ENCODE peak calls at places on chromosomes 13 and 19, in five cellular contexts. V, J, G, W and L are unnamed samples.

GRCh38 chr13:48708764-48709163 is 55.0 kb downstream of the CYSLTR2 start:
- DNase-seq in V (no peak), J (no peak), G (no peak), W (no peak), L (no peak)

GRCh38 chr13:112467236-112467635 is 91.1 kb downstream of the SPACA7 start:
- DNase-seq in V (no peak), J (no peak), G (no peak), W (no peak), L (no peak)

GRCh38 chr19:31625575-31625974 is 276.3 kb upstream of the TSHZ3 start:
- DNase-seq in V (no peak), J (no peak), G (no peak), W (no peak), L (no peak)

GRCh38 chr19:6443986-6444385 is 10.4 kb upstream of the SLC25A41 start:
- DNase-seq in V (no peak), J (no peak), G (no peak), W (no peak), L (no peak)

GRCh38 chr19:45179063-45179847 is 671 bp downstream of the BLOC1S3 start:
- DNase-seq in V (peak; percentile 6), J (peak; percentile 17), G (peak; percentile 61), W (no peak), L (peak; percentile 59)

GRCh38 chr13:76993021-76993420 is 1.1 kb downstream of the CLN5 start:
- DNase-seq in V (peak; percentile 13), J (peak; percentile 28), G (no peak), W (no peak), L (no peak)

GRCh38 chr19:44111910-44112463 is 1.2 kb upstream of the ZNF225 start:
- DNase-seq in V (peak; percentile 93), J (peak; percentile 92), G (no peak), W (no peak), L (no peak)

GRCh38 chr13:21318891-21319532 is 140.1 kb downstream of the ZDHHC20 start:
- DNase-seq in V (no peak), J (no peak), G (no peak), W (no peak), L (no peak)

GRCh38 chr13:97113231-97114001 is 108.7 kb upstream of the MBNL2 start:
- DNase-seq in V (no peak), J (no peak), G (no peak), W (no peak), L (no peak)

GRCh38 chr19:30861896-30862295 is 487.3 kb downstream of the TSHZ3 start:
- DNase-seq in V (no peak), J (no peak), G (no peak), W (no peak), L (no peak)

GRCh38 chr13:19062801-19063200 is 118.8 kb downstream of the TUBA3C start:
- DNase-seq in V (no peak), J (no peak), G (no peak), W (no peak), L (no peak)

GRCh38 chr13:46633416-46633815 is 80.4 kb downstream of the LRCH1 start:
- DNase-seq in V (peak; percentile 90), J (peak; percentile 88), G (no peak), W (no peak), L (peak; percentile 56)

GRCh38 chr19:19538077-19538764 is at the start of gene CILP2:
- DNase-seq in V (no peak), J (no peak), G (peak; percentile 54), W (no peak), L (no peak)

GRCh38 chr13:75437582-75438318 is 44.2 kb downstream of the TBC1D4 start:
- DNase-seq in V (peak; percentile 35), J (peak; percentile 35), G (no peak), W (no peak), L (no peak)

GRCh38 chr13:50140742-50141659 is 125.8 kb downstream of the KCNRG start:
- DNase-seq in V (no peak), J (no peak), G (no peak), W (no peak), L (peak; percentile 24)

GRCh38 chr19:56838930-56839664 is 1.4 kb downstream of the PEG3 start:
- DNase-seq in V (peak; percentile 12), J (no peak), G (peak; percentile 97), W (no peak), L (no peak)

GRCh38 chr13:82010780-82011179 is 1669.9 kb upstream of the SPRY2 start:
- DNase-seq in V (no peak), J (no peak), G (no peak), W (no peak), L (no peak)

GRCh38 chr13:48400090-48400694 is 12.7 kb downstream of the LPAR6 start:
- DNase-seq in V (no peak), J (no peak), G (no peak), W (no peak), L (no peak)

GRCh38 chr19:34253711-34254551 is 423 bp upstream of the GARRE1 start:
- DNase-seq in V (no peak), J (peak; percentile 47), G (peak; percentile 85), W (no peak), L (no peak)

GRCh38 chr13:54799621-54800226 is 1771.1 kb downstream of the OLFM4 start:
- DNase-seq in V (no peak), J (no peak), G (peak; percentile 12), W (no peak), L (no peak)

GRCh38 chr19:10009269-10009665 is 1.0 kb downstream of the COL5A3 start:
- DNase-seq in V (peak; percentile 57), J (peak; percentile 92), G (peak; percentile 82), W (no peak), L (peak; percentile 64)

GRCh38 chr13:49042476-49042875 is 66.8 kb downstream of the FNDC3A start:
- DNase-seq in V (peak; percentile 79), J (peak; percentile 58), G (no peak), W (no peak), L (no peak)

GRCh38 chr19:43826787-43827754 is at the start of gene ZNF283:
- DNase-seq in V (peak; percentile 84), J (peak; percentile 89), G (peak; percentile 89), W (peak; percentile 89), L (peak; percentile 88)

GRCh38 chr19:47511681-47512080 is 3.2 kb downstream of the NAPA start:
- DNase-seq in V (no peak), J (peak; percentile 61), G (peak; percentile 60), W (no peak), L (peak; percentile 83)

GRCh38 chr13:90393408-90393807 is 954.1 kb upstream of the MIR17HG start:
- DNase-seq in V (no peak), J (no peak), G (no peak), W (no peak), L (no peak)

GRCh38 chr13:25584975-25585374 is 213.2 kb downstream of the ATP8A2 start:
- DNase-seq in V (no peak), J (no peak), G (no peak), W (no peak), L (no peak)

GRCh38 chr19:6521718-6522646 is 8.8 kb upstream of the TNFSF9 start:
- DNase-seq in V (no peak), J (no peak), G (no peak), W (no peak), L (peak; percentile 20)

GRCh38 chr19:2016041-2016807 is 710 bp upstream of the BTBD2 start:
- DNase-seq in V (peak; percentile 77), J (peak; percentile 81), G (peak; percentile 77), W (peak; percentile 73), L (peak; percentile 73)

GRCh38 chr19:37007587-37008220 is 70.5 kb upstream of the ZNF420 start:
- DNase-seq in V (peak; percentile 37), J (no peak), G (peak; percentile 62), W (no peak), L (no peak)

GRCh38 chr13:90416938-90417337 is 930.5 kb upstream of the MIR17HG start:
- DNase-seq in V (peak; percentile 46), J (no peak), G (no peak), W (no peak), L (no peak)

GRCh38 chr13:99018418-99019180 is 40.7 kb upstream of the DOCK9 start:
- DNase-seq in V (peak; percentile 84), J (peak; percentile 68), G (no peak), W (no peak), L (no peak)

GRCh38 chr13:102698649-102698980 is 3.8 kb upstream of the METTL21C start:
- DNase-seq in V (no peak), J (no peak), G (no peak), W (no peak), L (no peak)

GRCh38 chr19:6906559-6906958 is 19.2 kb downstream of the ADGRE1 start:
- DNase-seq in V (no peak), J (no peak), G (no peak), W (no peak), L (no peak)

GRCh38 chr19:34237283-34237682 is 17.1 kb upstream of the GARRE1 start:
- DNase-seq in V (no peak), J (no peak), G (no peak), W (no peak), L (no peak)

GRCh38 chr19:44753932-44754742 is 5.6 kb downstream of the BCL3 start:
- DNase-seq in V (peak; percentile 82), J (peak; percentile 77), G (peak; percentile 96), W (no peak), L (peak; percentile 94)

GRCh38 chr13:87089391-87089790 is 581.8 kb upstream of the SLITRK5 start:
- DNase-seq in V (peak; percentile 75), J (peak; percentile 95), G (no peak), W (no peak), L (no peak)

GRCh38 chr19:15107056-15108010 is at the start of gene SYDE1:
- DNase-seq in V (peak; percentile 35), J (peak; percentile 55), G (peak; percentile 61), W (no peak), L (peak; percentile 83)

GRCh38 chr13:28739376-28739775 is 20.6 kb upstream of the SLC46A3 start:
- DNase-seq in V (no peak), J (no peak), G (no peak), W (no peak), L (no peak)
- H3K4me3 ChIP-seq in V (no peak overlapping the region), J (no peak overlapping the region), G (no peak overlapping the region), W (no peak overlapping the region), L (no peak overlapping the region)

GRCh38 chr13:73440296-73440895 is 381.6 kb downstream of the KLF5 start:
- DNase-seq in V (no peak), J (no peak), G (no peak), W (peak; percentile 39), L (peak; percentile 12)
- H3K9me3 ChIP-seq in V (peaks cover 31% of the 10 kb centered on the region), J (peaks cover 23% of the 10 kb centered on the region), G (peaks cover 23% of the 10 kb centered on the region), W (peaks cover 18% of the 10 kb centered on the region), L (peaks cover 15% of the 10 kb centered on the region)

DNA sequence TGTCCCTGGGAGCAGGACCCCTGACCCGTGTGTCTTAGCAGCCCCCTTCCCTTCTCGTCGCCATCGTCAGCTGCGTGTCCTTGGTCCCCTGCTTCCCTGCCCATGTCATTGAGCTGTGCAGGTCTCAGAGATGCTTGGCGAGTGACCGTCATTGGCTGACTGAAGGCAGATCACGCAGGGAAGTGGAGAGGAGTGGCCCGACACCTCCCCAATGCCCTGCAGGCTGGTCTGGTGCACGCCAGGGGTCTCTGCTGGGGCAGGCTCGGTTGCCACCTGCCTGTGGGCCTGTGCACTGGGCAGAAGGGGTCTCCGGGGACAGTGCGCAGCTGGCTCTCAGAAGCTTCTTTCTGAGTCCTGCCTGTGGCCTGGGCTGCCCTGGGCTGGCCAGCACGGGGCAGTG is 6.2 kb downstream of the GNA11 start:
- DNase-seq in V (no peak), J (no peak), G (no peak), W (no peak), L (no peak)
- H3K4me3 ChIP-seq in V (no peak overlapping the region), J (no peak overlapping the region), G (peak overlapping the region; percentile 14), W (no peak overlapping the region), L (no peak overlapping the region)

DNA sequence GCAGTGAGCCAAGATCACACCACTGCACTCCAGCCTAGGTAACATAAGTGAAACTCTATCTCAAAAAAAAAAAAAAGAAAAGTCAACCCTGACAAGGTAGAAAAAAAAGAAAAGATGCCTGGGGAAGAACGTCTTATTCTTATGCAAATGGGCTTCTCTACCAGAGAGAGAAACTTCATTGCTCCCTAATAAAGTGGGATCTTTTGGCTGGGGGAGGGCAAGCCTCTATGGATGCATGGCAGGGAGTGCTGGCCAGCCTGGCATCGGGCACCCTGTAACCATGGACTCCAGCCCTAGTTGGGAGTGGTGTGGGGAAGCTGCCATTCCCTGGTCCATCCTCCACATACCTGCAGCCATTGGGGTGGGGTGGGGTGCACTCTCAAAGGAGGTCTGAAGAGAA is 30.7 kb upstream of the ZNF728 start:
- DNase-seq in V (no peak), J (no peak), G (no peak), W (no peak), L (no peak)
- H3K9me3 ChIP-seq in V (no peaks in the 10 kb centered on the region), J (peaks cover 13% of the 10 kb centered on the region), G (no peaks in the 10 kb centered on the region), W (peaks cover 10% of the 10 kb centered on the region), L (no peaks in the 10 kb centered on the region)